ENCODE peak calls at places on chromosome 2, in seven cellular contexts. A, I, G, F, P, O and X are unnamed samples.

GRCh38 chr2:20916604-20917286 is 93.8 kb upstream of the LDAH start:
- DNase-seq in A (peak), I (no peak), G (peak), F (peak), P (no peak), O (no peak), X (peak)

GRCh38 chr2:76546207-76546606 is 835.5 kb upstream of the GCFC2 start:
- DNase-seq in A (no peak), I (no peak), G (no peak), F (no peak), P (no peak), O (no peak), X (no peak)

GRCh38 chr2:24820175-24820513 is 26.9 kb downstream of the CENPO start:
- DNase-seq in A (no peak), I (no peak), G (peak), F (no peak), P (no peak), O (peak), X (peak)

GRCh38 chr2:26471278-26471677 is 6.6 kb downstream of the OTOF start:
- DNase-seq in A (no peak), I (no peak), G (no peak), F (no peak), P (peak), O (peak), X (no peak)

GRCh38 chr2:70671059-70671685 is 96.8 kb downstream of the ADD2 start:
- DNase-seq in A (no peak), I (no peak), G (peak), F (no peak), P (no peak), O (no peak), X (no peak)

GRCh38 chr2:85326406-85326945 is 1.3 kb downstream of the TGOLN2 start:
- DNase-seq in A (no peak), I (no peak), G (no peak), F (no peak), P (no peak), O (no peak), X (no peak)

GRCh38 chr2:193517615-193518014 is 1322.9 kb upstream of the TMEFF2 start:
- DNase-seq in A (peak), I (no peak), G (no peak), F (no peak), P (no peak), O (no peak), X (no peak)

GRCh38 chr2:239235311-239235710 is 165.5 kb downstream of the HDAC4 start:
- DNase-seq in A (no peak), I (no peak), G (no peak), F (no peak), P (no peak), O (no peak), X (no peak)

GRCh38 chr2:27807476-27807875 is 36.0 kb downstream of the MRPL33 start:
- DNase-seq in A (peak), I (no peak), G (peak), F (peak), P (peak), O (no peak), X (no peak)

GRCh38 chr2:72983500-72984039 is 66.3 kb downstream of the EMX1 start:
- DNase-seq in A (no peak), I (no peak), G (no peak), F (no peak), P (no peak), O (no peak), X (no peak)

GRCh38 chr2:237441605-237442004 is 27.6 kb upstream of the COL6A3 start:
- DNase-seq in A (no peak), I (no peak), G (no peak), F (peak), P (no peak), O (no peak), X (no peak)

GRCh38 chr2:61262699-61263098 is 100.7 kb downstream of the C2orf74 start:
- DNase-seq in A (no peak), I (no peak), G (no peak), F (peak), P (no peak), O (no peak), X (no peak)

GRCh38 chr2:182713611-182714010 is 2.4 kb upstream of the DNAJC10 start:
- DNase-seq in A (no peak), I (no peak), G (no peak), F (no peak), P (no peak), O (no peak), X (no peak)

GRCh38 chr2:237423891-237424290 is 9.9 kb upstream of the COL6A3 start:
- DNase-seq in A (no peak), I (no peak), G (no peak), F (no peak), P (no peak), O (no peak), X (no peak)

GRCh38 chr2:2321250-2321545 is 9.9 kb downstream of the MYT1L start:
- DNase-seq in A (no peak), I (no peak), G (no peak), F (no peak), P (no peak), O (no peak), X (no peak)

GRCh38 chr2:218397502-218398436 is 1.9 kb upstream of the CTDSP1 start:
- DNase-seq in A (peak), I (peak), G (peak), F (peak), P (peak), O (peak), X (no peak)

GRCh38 chr2:70124983-70125480 is 37.8 kb downstream of the PCBP1 start:
- DNase-seq in A (peak), I (peak), G (peak), F (no peak), P (peak), O (peak), X (peak)

GRCh38 chr2:36780231-36780808 is 83.8 kb downstream of the VIT start:
- DNase-seq in A (peak), I (no peak), G (no peak), F (peak), P (no peak), O (no peak), X (no peak)

GRCh38 chr2:72931280-72931910 is 14.1 kb downstream of the EMX1 start:
- DNase-seq in A (no peak), I (no peak), G (no peak), F (no peak), P (no peak), O (peak), X (no peak)

GRCh38 chr2:196759378-196759706 is 40.1 kb downstream of the GTF3C3 start:
- DNase-seq in A (no peak), I (no peak), G (no peak), F (peak), P (no peak), O (no peak), X (no peak)

DNA sequence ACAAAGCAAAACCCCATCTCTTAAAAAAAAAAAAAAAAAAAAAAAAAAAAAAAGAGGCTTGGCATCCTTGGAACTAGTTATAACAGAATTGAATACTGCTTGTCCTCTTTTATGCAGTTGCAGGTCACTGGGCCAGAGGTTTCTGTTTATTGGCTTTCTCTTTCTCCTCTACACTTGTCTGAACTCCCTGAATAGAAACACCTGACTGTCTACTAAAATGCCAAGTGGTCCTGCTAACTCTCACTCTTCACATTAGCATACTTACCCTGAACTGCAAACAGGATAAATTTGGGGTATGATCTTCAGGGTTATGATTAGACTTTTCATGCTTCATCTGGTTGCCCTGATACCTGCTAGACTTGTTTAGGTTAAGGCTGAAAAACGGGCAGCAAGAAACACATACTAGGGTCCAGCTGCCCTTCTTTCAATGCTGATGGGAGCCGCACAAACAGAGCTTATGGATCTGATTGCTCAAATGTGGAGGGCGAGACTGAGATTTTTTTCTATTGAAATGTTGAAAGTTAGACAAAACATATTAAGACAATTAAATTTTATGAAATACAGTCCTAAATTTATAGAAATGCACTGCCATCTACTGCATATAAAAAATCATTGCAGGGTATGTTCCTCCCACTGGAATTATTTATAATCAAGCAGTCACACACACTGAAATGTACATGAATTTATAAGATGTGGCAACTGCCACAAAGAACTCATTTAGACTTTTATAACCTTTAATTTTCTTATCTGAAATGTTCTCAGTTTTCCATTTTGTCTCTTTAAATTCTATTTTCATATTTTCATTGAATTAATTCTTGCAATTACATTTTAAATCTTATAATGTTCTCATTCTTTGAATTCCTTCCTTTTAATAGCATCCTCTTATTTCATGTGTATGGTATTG is 40.8 kb downstream of the GTF3C3 start:
- DNase-seq in A (peak), I (no peak), G (no peak), F (no peak), P (no peak), O (no peak), X (no peak)
- TF ChIP-seq CTCF in A (peak), I (no peak), G (peak), F (peak), P (no peak), O (no peak), X (peak)

GRCh38 chr2:152716805-152717241 is 438 bp downstream of the PRPF40A start:
- DNase-seq in A (peak), I (peak), G (no peak), F (no peak), P (peak), O (peak), X (no peak)
- TF ChIP-seq CTCF in A (no peak), I (no peak), G (no peak), F (peak), P (no peak), O (no peak), X (no peak)

DNA sequence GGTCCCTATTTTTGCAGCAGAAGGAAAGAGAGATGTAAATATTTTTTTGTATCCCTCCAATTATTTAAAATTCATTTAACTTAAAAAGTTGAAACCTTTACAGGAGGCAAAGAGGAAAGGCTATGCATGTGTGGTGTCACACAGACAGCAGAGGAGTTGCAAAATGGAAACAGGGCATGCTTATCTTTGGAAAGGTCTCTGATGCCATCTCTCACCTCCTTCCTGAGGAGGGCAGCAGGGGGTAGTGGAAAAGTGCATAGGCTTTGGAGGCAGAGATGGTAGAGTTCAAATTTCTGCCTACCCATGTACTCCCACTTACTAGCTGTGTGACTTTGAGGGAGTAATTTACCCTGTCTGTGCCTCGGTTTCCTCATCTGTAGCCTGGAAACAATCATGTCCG is 99.6 kb upstream of the MCFD2 start:
- DNase-seq in A (peak), I (no peak), G (no peak), F (no peak), P (no peak), O (no peak), X (no peak)
- TF ChIP-seq CTCF in A (peak), I (no peak), G (no peak), F (peak), P (peak), O (no peak), X (no peak)

DNA sequence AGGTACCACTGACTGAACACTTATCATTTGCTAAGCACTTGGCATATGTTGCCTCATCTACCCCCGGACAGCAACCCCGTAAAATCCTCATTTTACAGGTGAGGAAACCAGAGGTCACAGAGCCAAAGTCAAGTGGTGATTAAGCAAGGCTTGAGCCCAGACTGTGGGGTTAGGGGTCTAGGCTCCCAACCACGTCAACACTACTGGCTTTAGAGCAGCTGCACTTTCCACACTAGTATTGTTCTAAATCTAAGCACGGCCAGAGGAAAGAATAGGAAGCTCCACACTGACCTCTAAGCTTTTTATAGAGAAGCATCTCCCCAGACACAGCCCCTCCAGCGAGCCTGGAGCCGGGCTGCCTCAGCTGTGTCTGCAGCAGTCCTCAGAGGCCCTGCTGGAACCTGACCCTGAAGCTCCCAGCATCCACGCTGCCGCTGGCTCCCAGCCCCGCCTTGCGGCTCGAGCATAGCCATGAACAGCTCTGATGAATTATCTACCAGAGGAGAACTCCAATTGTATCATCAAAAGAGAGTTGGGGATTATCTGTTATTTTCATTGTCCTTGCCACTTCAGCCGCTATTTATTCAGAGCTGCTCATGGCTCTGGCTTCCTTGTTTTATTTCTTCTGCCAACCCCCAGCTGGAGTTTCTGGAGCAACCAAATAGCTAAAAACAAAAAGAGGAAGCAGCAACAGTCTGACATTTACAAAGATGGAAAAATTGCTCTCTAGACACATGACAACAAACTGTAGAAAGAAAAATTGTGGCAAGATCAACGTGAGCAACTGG is 62.2 kb upstream of the RTN4 start:
- DNase-seq in A (no peak), I (peak), G (no peak), F (peak), P (peak), O (peak), X (peak)
- TF ChIP-seq CTCF in A (no peak), I (no peak), G (no peak), F (peak), P (no peak), O (no peak), X (peak)

GRCh38 chr2:44964704-44965343 is 23.3 kb downstream of the SIX3 start:
- DNase-seq in A (no peak), I (no peak), G (peak), F (no peak), P (peak), O (no peak), X (no peak)
- TF ChIP-seq CTCF in A (no peak), I (no peak), G (peak), F (peak), P (peak), O (no peak), X (peak)